ENCODE peak calls at places on chromosomes 1 and 21, in four cellular contexts. One of them, this sample, is unnamed.

GRCh38 chr1:186042216-186042615 is 308.0 kb downstream of the HMCN1 start:
- DNase-seq in pancreas: no peak
- DNase-seq in heart left ventricle: no peak
- DNase-seq in GM13976: no peak
- DNase-seq in this sample: no peak

GRCh38 chr1:92482665-92483441 is 3.9 kb downstream of the GFI1 start:
- DNase-seq in pancreas: no peak
- DNase-seq in heart left ventricle: no peak
- DNase-seq in GM13976: peak
- DNase-seq in this sample: peak

GRCh38 chr1:31366796-31367195 is 6.1 kb downstream of the FABP3 start:
- DNase-seq in pancreas: no peak
- DNase-seq in heart left ventricle: no peak
- DNase-seq in GM13976: no peak
- DNase-seq in this sample: no peak

GRCh38 chr1:162994921-162995320 is 74.2 kb upstream of the RGS4 start:
- DNase-seq in pancreas: no peak
- DNase-seq in heart left ventricle: no peak
- DNase-seq in GM13976: no peak
- DNase-seq in this sample: no peak

GRCh38 chr1:172761581-172762025 is 102.7 kb downstream of the FASLG start:
- DNase-seq in pancreas: no peak
- DNase-seq in heart left ventricle: no peak
- DNase-seq in GM13976: no peak
- DNase-seq in this sample: no peak

GRCh38 chr21:35540950-35541632 is 492.0 kb upstream of the RUNX1 start:
- DNase-seq in pancreas: no peak
- DNase-seq in heart left ventricle: no peak
- DNase-seq in GM13976: no peak
- DNase-seq in this sample: no peak

GRCh38 chr21:26747216-26747615 is 98.0 kb downstream of the ADAMTS1 start:
- DNase-seq in pancreas: no peak
- DNase-seq in heart left ventricle: no peak
- DNase-seq in GM13976: no peak
- DNase-seq in this sample: no peak

GRCh38 chr21:32940079-32941014 is 85.4 kb upstream of the OLIG2 start:
- DNase-seq in pancreas: peak
- DNase-seq in heart left ventricle: peak
- DNase-seq in GM13976: peak
- DNase-seq in this sample: peak

GRCh38 chr1:51542158-51542953 is 23.3 kb upstream of the EPS15 start:
- DNase-seq in pancreas: no peak
- DNase-seq in heart left ventricle: no peak
- DNase-seq in GM13976: no peak
- DNase-seq in this sample: no peak

GRCh38 chr21:45618287-45618686 is 25.2 kb upstream of the PCBP3 start:
- DNase-seq in pancreas: no peak
- DNase-seq in heart left ventricle: no peak
- DNase-seq in GM13976: no peak
- DNase-seq in this sample: no peak

GRCh38 chr1:25661043-25661807 is 44.6 kb downstream of the MAN1C1 start:
- DNase-seq in pancreas: no peak
- DNase-seq in heart left ventricle: no peak
- DNase-seq in GM13976: no peak
- DNase-seq in this sample: no peak

GRCh38 chr1:20079661-20080305 is 9.8 kb downstream of the PLA2G5 start:
- DNase-seq in pancreas: no peak
- DNase-seq in heart left ventricle: no peak
- DNase-seq in GM13976: no peak
- DNase-seq in this sample: no peak

GRCh38 chr1:107228704-107229103 is 87.9 kb downstream of the NTNG1 start:
- DNase-seq in pancreas: no peak
- DNase-seq in heart left ventricle: no peak
- DNase-seq in GM13976: no peak
- DNase-seq in this sample: no peak

GRCh38 chr1:37537378-37537777 is 16.7 kb downstream of the SNIP1 start:
- DNase-seq in pancreas: no peak
- DNase-seq in heart left ventricle: no peak
- DNase-seq in GM13976: no peak
- DNase-seq in this sample: no peak

GRCh38 chr1:227934476-227935313 is 13.0 kb downstream of the WNT9A start:
- DNase-seq in pancreas: no peak
- DNase-seq in heart left ventricle: no peak
- DNase-seq in GM13976: no peak
- DNase-seq in this sample: no peak

GRCh38 chr1:206885341-206886060 is 11.7 kb upstream of the IL24 start:
- DNase-seq in pancreas: no peak
- DNase-seq in heart left ventricle: no peak
- DNase-seq in GM13976: no peak
- DNase-seq in this sample: no peak

GRCh38 chr1:89739013-89739843 is 81.6 kb upstream of the LRRC8D start:
- DNase-seq in pancreas: no peak
- DNase-seq in heart left ventricle: no peak
- DNase-seq in GM13976: peak
- DNase-seq in this sample: peak

GRCh38 chr1:6962390-6962955 is 177.2 kb downstream of the CAMTA1 start:
- DNase-seq in pancreas: peak
- DNase-seq in heart left ventricle: peak
- DNase-seq in GM13976: peak
- DNase-seq in this sample: peak

GRCh38 chr1:204617256-204618147 is 68.0 kb downstream of the LRRN2 start:
- DNase-seq in pancreas: no peak
- DNase-seq in heart left ventricle: no peak
- DNase-seq in GM13976: no peak
- DNase-seq in this sample: no peak

GRCh38 chr1:28135910-28136635 is 40.4 kb downstream of the PTAFR start:
- DNase-seq in pancreas: no peak
- DNase-seq in heart left ventricle: no peak
- DNase-seq in GM13976: no peak
- DNase-seq in this sample: no peak

GRCh38 chr1:44721521-44722361 is 9.2 kb downstream of the RNU5D-1 start:
- DNase-seq in pancreas: no peak
- DNase-seq in heart left ventricle: no peak
- DNase-seq in GM13976: peak
- DNase-seq in this sample: peak

GRCh38 chr1:100494393-100495084 is 43.4 kb upstream of the GPR88 start:
- DNase-seq in pancreas: no peak
- DNase-seq in heart left ventricle: no peak
- DNase-seq in GM13976: no peak
- DNase-seq in this sample: no peak

GRCh38 chr1:63069214-63069613 is 253.2 kb upstream of the FOXD3 start:
- DNase-seq in pancreas: no peak
- DNase-seq in heart left ventricle: no peak
- DNase-seq in GM13976: no peak
- DNase-seq in this sample: no peak

GRCh38 chr21:36209626-36210171 is 53.1 kb downstream of the DOP1B start:
- DNase-seq in pancreas: peak
- DNase-seq in heart left ventricle: no peak
- DNase-seq in GM13976: peak
- DNase-seq in this sample: peak

GRCh38 chr1:22830131-22830566 is 119.5 kb downstream of the EPHB2 start:
- DNase-seq in pancreas: no peak
- DNase-seq in heart left ventricle: no peak
- DNase-seq in GM13976: no peak
- DNase-seq in this sample: no peak

GRCh38 chr1:189678779-189679178 is 798.9 kb downstream of the BRINP3 start:
- DNase-seq in pancreas: no peak
- DNase-seq in heart left ventricle: no peak
- DNase-seq in GM13976: no peak
- DNase-seq in this sample: no peak
- TF ChIP-seq CTCF in pancreas: no peak
- TF ChIP-seq CTCF in heart left ventricle: no peak
- TF ChIP-seq CTCF in GM13976: no peak
- TF ChIP-seq CTCF in this sample: no peak

DNA sequence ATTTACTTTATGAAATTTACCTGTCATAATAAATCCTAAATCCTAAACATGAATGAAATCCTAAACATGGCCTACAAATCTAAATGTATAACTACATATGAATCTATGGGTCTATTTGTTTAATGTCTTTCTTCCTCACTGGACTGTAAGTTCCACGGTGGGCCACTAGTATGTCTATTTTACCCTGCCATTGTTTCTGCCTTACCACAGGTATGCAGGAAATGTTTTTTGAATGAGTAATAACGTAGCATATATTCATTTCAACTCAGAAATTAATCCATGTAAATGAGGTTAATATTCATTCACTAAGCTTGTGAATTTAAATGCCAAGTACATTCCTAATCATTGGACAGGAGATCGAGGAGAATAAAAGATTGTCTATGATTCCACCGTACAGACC is 35.3 kb downstream of the B3GALNT2 start:
- DNase-seq in pancreas: no peak
- DNase-seq in heart left ventricle: no peak
- DNase-seq in GM13976: no peak
- DNase-seq in this sample: no peak
- TF ChIP-seq CTCF in pancreas: no peak
- TF ChIP-seq CTCF in heart left ventricle: no peak
- TF ChIP-seq CTCF in GM13976: no peak
- TF ChIP-seq CTCF in this sample: no peak

GRCh38 chr1:150548632-150549495 is at the start of gene ADAMTSL4:
- DNase-seq in pancreas: no peak
- DNase-seq in heart left ventricle: no peak
- DNase-seq in GM13976: peak
- DNase-seq in this sample: peak
- TF ChIP-seq CTCF in pancreas: no peak
- TF ChIP-seq CTCF in heart left ventricle: no peak
- TF ChIP-seq CTCF in GM13976: no peak
- TF ChIP-seq CTCF in this sample: no peak

GRCh38 chr1:83834621-83835264 is 164.2 kb downstream of the TTLL7 start:
- DNase-seq in pancreas: no peak
- DNase-seq in heart left ventricle: no peak
- DNase-seq in GM13976: no peak
- DNase-seq in this sample: no peak
- TF ChIP-seq CTCF in pancreas: no peak
- TF ChIP-seq CTCF in heart left ventricle: no peak
- TF ChIP-seq CTCF in GM13976: no peak
- TF ChIP-seq CTCF in this sample: no peak